ENCODE peak calls at places on chromosomes 6 and 20, in ten cellular contexts. V, E, J, U, M, Y, A, W, C and Q are unnamed samples.

GRCh38 chr6:161434921-161435411 is 161.1 kb upstream of the AGPAT4 start:
- DNase-seq in V (no peak), E (no peak), J (no peak), U (no peak), M (no peak), Y (no peak), A (no peak), W (no peak), C (no peak), Q (no peak)

GRCh38 chr20:64065973-64066341 is 3.0 kb downstream of the TCEA2 start:
- DNase-seq in V (no peak), E (peak; percentile 83), J (no peak), U (peak; percentile 76), M (peak; percentile 62), Y (no peak), A (no peak), W (peak; percentile 53), C (peak; percentile 86), Q (peak; percentile 40)

GRCh38 chr6:128504003-128504654 is 16.3 kb downstream of the PTPRK start:
- DNase-seq in V (no peak), E (no peak), J (no peak), U (no peak), M (no peak), Y (peak; percentile 41), A (no peak), W (no peak), C (no peak), Q (no peak)

GRCh38 chr6:34657307-34657978 is 39.1 kb downstream of the ILRUN start:
- DNase-seq in V (no peak), E (no peak), J (no peak), U (no peak), M (no peak), Y (peak; percentile 53), A (peak; percentile 60), W (peak; percentile 65), C (no peak), Q (no peak)

GRCh38 chr6:20630617-20631448 is 96.6 kb downstream of the CDKAL1 start:
- DNase-seq in V (no peak), E (peak; percentile 27), J (no peak), U (no peak), M (no peak), Y (no peak), A (no peak), W (no peak), C (peak; percentile 7), Q (no peak)

GRCh38 chr6:30748851-30749540 is 4.6 kb upstream of the IER3 start:
- DNase-seq in V (no peak), E (no peak), J (no peak), U (no peak), M (no peak), Y (no peak), A (no peak), W (no peak), C (no peak), Q (no peak)

GRCh38 chr6:107230448-107230847 is 115.1 kb upstream of the BEND3 start:
- DNase-seq in V (no peak), E (no peak), J (no peak), U (no peak), M (no peak), Y (no peak), A (no peak), W (no peak), C (no peak), Q (no peak)

GRCh38 chr6:149484733-149485700 is at the start of gene ZC3H12D:
- DNase-seq in V (peak; percentile 91), E (peak; percentile 83), J (peak; percentile 83), U (peak; percentile 59), M (peak; percentile 90), Y (no peak), A (peak; percentile 34), W (no peak), C (peak; percentile 54), Q (peak; percentile 75)

GRCh38 chr6:133368664-133369063 is 127.5 kb downstream of the EYA4 start:
- DNase-seq in V (no peak), E (no peak), J (no peak), U (no peak), M (no peak), Y (no peak), A (no peak), W (no peak), C (no peak), Q (no peak)

GRCh38 chr6:37607949-37608348 is 89.7 kb downstream of the MDGA1 start:
- DNase-seq in V (no peak), E (no peak), J (no peak), U (no peak), M (no peak), Y (no peak), A (peak; percentile 22), W (no peak), C (no peak), Q (no peak)
- TF ChIP-seq CTCF in V (no peak), E (peak; percentile 27), J (peak; percentile 29), U (peak; percentile 67), M (no peak), Y (no peak), A (no peak), W (no peak), C (no peak), Q (no peak)

GRCh38 chr20:21569586-21569985 is 55.7 kb upstream of the NKX2-2 start:
- DNase-seq in V (no peak), E (no peak), J (no peak), U (no peak), M (no peak), Y (no peak), A (no peak), W (no peak), C (no peak), Q (no peak)

GRCh38 chr20:21570285-21570992 is 56.6 kb upstream of the NKX2-2 start:
- DNase-seq in V (no peak), E (no peak), J (no peak), U (no peak), M (no peak), Y (no peak), A (no peak), W (no peak), C (no peak), Q (no peak)

GRCh38 chr20:21573259-21573658 is 59.4 kb upstream of the NKX2-2 start:
- DNase-seq in V (no peak), E (no peak), J (no peak), U (no peak), M (no peak), Y (no peak), A (no peak), W (no peak), C (no peak), Q (no peak)

GRCh38 chr20:21574443-21574842 is 60.6 kb upstream of the NKX2-2 start:
- DNase-seq in V (no peak), E (no peak), J (no peak), U (no peak), M (no peak), Y (no peak), A (no peak), W (no peak), C (no peak), Q (no peak)

GRCh38 chr20:21571841-21572690 is 58.2 kb upstream of the NKX2-2 start:
- DNase-seq in V (no peak), E (no peak), J (no peak), U (no peak), M (no peak), Y (no peak), A (no peak), W (peak; percentile 10), C (peak; percentile 37), Q (no peak)
- TF ChIP-seq CTCF in V (peak; percentile 79), E (peak; percentile 86), J (peak; percentile 81), U (peak; percentile 93), M (peak; percentile 86), Y (peak; percentile 58), A (peak; percentile 88), W (peak; percentile 90), C (peak; percentile 58), Q (peak; percentile 98)

GRCh38 chr6:114301596-114302219 is 41.1 kb downstream of the HS3ST5 start:
- DNase-seq in V (no peak), E (no peak), J (no peak), U (no peak), M (no peak), Y (no peak), A (no peak), W (no peak), C (no peak), Q (no peak)

GRCh38 chr6:114310053-114310452 is 32.8 kb downstream of the HS3ST5 start:
- DNase-seq in V (no peak), E (no peak), J (no peak), U (no peak), M (no peak), Y (no peak), A (no peak), W (no peak), C (no peak), Q (no peak)

GRCh38 chr6:114304304-114304887 is 38.4 kb downstream of the HS3ST5 start:
- DNase-seq in V (no peak), E (no peak), J (no peak), U (no peak), M (no peak), Y (no peak), A (no peak), W (peak; percentile 13), C (no peak), Q (no peak)
- TF ChIP-seq CTCF in V (peak; percentile 35), E (peak; percentile 35), J (peak; percentile 52), U (peak; percentile 70), M (no peak), Y (no peak), A (peak; percentile 49), W (peak; percentile 75), C (peak; percentile 31), Q (no peak)

GRCh38 chr6:17585766-17586502 is 14.2 kb upstream of the FAM8A1 start:
- DNase-seq in V (no peak), E (no peak), J (no peak), U (peak; percentile 68), M (no peak), Y (peak; percentile 42), A (no peak), W (no peak), C (no peak), Q (no peak)
- TF ChIP-seq CTCF in V (no peak), E (peak; percentile 13), J (no peak), U (peak; percentile 61), M (no peak), Y (no peak), A (no peak), W (peak; percentile 40), C (no peak), Q (no peak)

DNA sequence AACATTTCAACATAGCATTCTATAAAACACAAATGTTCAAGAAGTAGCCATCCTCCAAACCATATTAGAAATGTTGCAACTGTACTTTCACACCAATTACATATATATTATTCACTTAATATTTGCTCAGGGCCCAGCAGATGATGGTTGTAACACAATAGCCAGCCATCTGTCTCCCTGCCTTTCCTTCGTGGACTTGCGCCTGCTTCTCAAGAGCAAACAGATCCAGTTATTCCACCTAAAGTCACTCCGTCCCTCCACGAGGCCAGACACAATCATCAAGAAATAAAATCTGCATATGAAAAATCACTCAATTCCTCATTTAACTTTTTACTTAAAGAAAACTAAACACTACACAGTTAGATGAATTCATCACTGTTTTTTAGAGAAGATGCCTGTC is 160.4 kb downstream of the RALGAPA2 start:
- DNase-seq in V (no peak), E (no peak), J (no peak), U (no peak), M (no peak), Y (no peak), A (no peak), W (no peak), C (no peak), Q (no peak)
- TF ChIP-seq CTCF in V (no peak), E (no peak), J (no peak), U (no peak), M (no peak), Y (no peak), A (no peak), W (no peak), C (no peak), Q (no peak)

GRCh38 chr6:131063028-131063763 is at the start of gene EPB41L2:
- DNase-seq in V (peak; percentile 95), E (peak; percentile 91), J (peak; percentile 93), U (peak; percentile 92), M (peak; percentile 79), Y (peak; percentile 84), A (peak; percentile 48), W (no peak), C (peak; percentile 95), Q (peak; percentile 95)
- TF ChIP-seq CTCF in V (peak; percentile 65), E (no peak), J (no peak), U (peak; percentile 36), M (peak; percentile 18), Y (no peak), A (no peak), W (peak; percentile 4), C (no peak), Q (no peak)